ENCODE peak calls at places on chromosomes 1 and 21, in four cellular contexts. One of them, this sample, is unnamed.
A peak's percentile ranks its signal among the peaks of the same experiment; 100 is the strongest.

GRCh38 chr1:51234721-51235425 is 1.2 kb upstream of the RNF11 start:
- DNase-seq in left lung: no peak
- DNase-seq in A549: peak; percentile 31
- DNase-seq in psoas muscle: peak; percentile 84
- DNase-seq in this sample: peak; percentile 12

GRCh38 chr1:185317034-185317885 is at the start of gene IVNS1ABP:
- DNase-seq in left lung: peak; percentile 97
- DNase-seq in A549: peak; percentile 96
- DNase-seq in psoas muscle: peak; percentile 96
- DNase-seq in this sample: peak; percentile 96

GRCh38 chr21:32990666-32991065 is 35.1 kb upstream of the OLIG2 start:
- DNase-seq in left lung: no peak
- DNase-seq in A549: no peak
- DNase-seq in psoas muscle: no peak
- DNase-seq in this sample: no peak

GRCh38 chr1:118151312-118151937 is 33.6 kb downstream of the SPAG17 start:
- DNase-seq in left lung: no peak
- DNase-seq in A549: peak; percentile 35
- DNase-seq in psoas muscle: peak; percentile 57
- DNase-seq in this sample: no peak

GRCh38 chr1:51284487-51284954 is 45.8 kb downstream of the TTC39A start:
- DNase-seq in left lung: no peak
- DNase-seq in A549: peak; percentile 19
- DNase-seq in psoas muscle: no peak
- DNase-seq in this sample: no peak

GRCh38 chr1:43340559-43340958 is 2.9 kb downstream of the MPL start:
- DNase-seq in left lung: no peak
- DNase-seq in A549: no peak
- DNase-seq in psoas muscle: no peak
- DNase-seq in this sample: no peak

GRCh38 chr1:235586413-235586812 is 63.2 kb downstream of the GNG4 start:
- DNase-seq in left lung: no peak
- DNase-seq in A549: no peak
- DNase-seq in psoas muscle: no peak
- DNase-seq in this sample: no peak

GRCh38 chr1:76547916-76548315 is 319.4 kb upstream of the ST6GALNAC5 start:
- DNase-seq in left lung: no peak
- DNase-seq in A549: no peak
- DNase-seq in psoas muscle: no peak
- DNase-seq in this sample: no peak

GRCh38 chr1:169528214-169529067 is 42.7 kb upstream of the SLC19A2 start:
- DNase-seq in left lung: no peak
- DNase-seq in A549: no peak
- DNase-seq in psoas muscle: no peak
- DNase-seq in this sample: no peak

DNA sequence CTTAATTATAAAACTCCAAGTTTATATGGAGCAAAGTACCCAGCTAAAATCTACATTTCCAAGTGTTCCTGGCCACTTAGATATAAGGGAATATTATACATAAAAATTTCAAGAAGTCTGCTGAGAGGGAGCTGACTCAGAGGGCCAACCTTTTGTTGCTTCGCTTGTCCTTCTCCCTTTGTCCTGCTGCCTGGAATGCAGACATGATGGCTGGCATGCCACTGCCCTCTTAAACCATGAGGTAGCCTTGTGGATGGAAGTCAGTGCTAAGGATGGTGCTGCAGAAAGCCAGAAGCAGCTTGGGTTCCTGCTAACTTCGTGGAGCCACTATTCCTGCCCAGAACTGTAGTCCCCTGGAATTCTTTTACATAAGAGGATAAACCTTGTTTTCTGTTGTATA is 38.9 kb upstream of the SRP9 start:
- DNase-seq in left lung: no peak
- DNase-seq in A549: no peak
- DNase-seq in psoas muscle: no peak
- DNase-seq in this sample: no peak
- H3K27ac ChIP-seq in left lung: no peak overlapping the region
- H3K27ac ChIP-seq in A549: peak overlapping the region; percentile 90
- H3K27ac ChIP-seq in psoas muscle: no peak overlapping the region
- H3K27ac ChIP-seq in this sample: no peak overlapping the region

GRCh38 chr1:151371340-151371739 is 1.2 kb downstream of the SELENBP1 start:
- DNase-seq in left lung: peak; percentile 83
- DNase-seq in A549: peak; percentile 49
- DNase-seq in psoas muscle: peak; percentile 81
- DNase-seq in this sample: no peak
- H3K4me3 ChIP-seq in left lung: peak overlapping the region; percentile 52
- H3K4me3 ChIP-seq in A549: no peak overlapping the region
- H3K4me3 ChIP-seq in psoas muscle: peak overlapping the region; percentile 76
- H3K4me3 ChIP-seq in this sample: no peak overlapping the region

GRCh38 chr1:218693584-218693983 is 348.4 kb downstream of the TGFB2 start:
- DNase-seq in left lung: no peak
- DNase-seq in A549: no peak
- DNase-seq in psoas muscle: no peak
- DNase-seq in this sample: no peak

GRCh38 chr1:218699411-218699810 is 354.3 kb downstream of the TGFB2 start:
- DNase-seq in left lung: no peak
- DNase-seq in A549: no peak
- DNase-seq in psoas muscle: no peak
- DNase-seq in this sample: no peak

GRCh38 chr1:218692808-218693207 is 347.7 kb downstream of the TGFB2 start:
- DNase-seq in left lung: no peak
- DNase-seq in A549: no peak
- DNase-seq in psoas muscle: no peak
- DNase-seq in this sample: no peak

GRCh38 chr1:218698181-218698580 is 353.0 kb downstream of the TGFB2 start:
- DNase-seq in left lung: no peak
- DNase-seq in A549: no peak
- DNase-seq in psoas muscle: no peak
- DNase-seq in this sample: no peak

GRCh38 chr1:218694635-218695034 is 349.5 kb downstream of the TGFB2 start:
- DNase-seq in left lung: no peak
- DNase-seq in A549: no peak
- DNase-seq in psoas muscle: no peak
- DNase-seq in this sample: no peak
- H3K27ac ChIP-seq in left lung: no peak overlapping the region
- H3K27ac ChIP-seq in A549: peak overlapping the region; percentile 47
- H3K27ac ChIP-seq in psoas muscle: no peak overlapping the region
- H3K27ac ChIP-seq in this sample: no peak overlapping the region

GRCh38 chr1:19081218-19081893 is 124.9 kb upstream of the IFFO2 start:
- DNase-seq in left lung: no peak
- DNase-seq in A549: peak; percentile 69
- DNase-seq in psoas muscle: peak; percentile 54
- DNase-seq in this sample: no peak
- H3K4me3 ChIP-seq in left lung: no peak overlapping the region
- H3K4me3 ChIP-seq in A549: peak overlapping the region; percentile 38
- H3K4me3 ChIP-seq in psoas muscle: no peak overlapping the region
- H3K4me3 ChIP-seq in this sample: no peak overlapping the region

GRCh38 chr1:23019851-23020625 is 770 bp downstream of the KDM1A start:
- DNase-seq in left lung: peak; percentile 83
- DNase-seq in A549: peak; percentile 41
- DNase-seq in psoas muscle: peak; percentile 62
- DNase-seq in this sample: peak; percentile 14

GRCh38 chr1:23021834-23022233 is 2.6 kb downstream of the KDM1A start:
- DNase-seq in left lung: no peak
- DNase-seq in A549: no peak
- DNase-seq in psoas muscle: no peak
- DNase-seq in this sample: no peak

GRCh38 chr1:23026573-23026972 is 7.3 kb downstream of the KDM1A start:
- DNase-seq in left lung: no peak
- DNase-seq in A549: no peak
- DNase-seq in psoas muscle: no peak
- DNase-seq in this sample: no peak

GRCh38 chr1:23020731-23021130 is 1.5 kb downstream of the KDM1A start:
- DNase-seq in left lung: no peak
- DNase-seq in A549: no peak
- DNase-seq in psoas muscle: no peak
- DNase-seq in this sample: no peak

GRCh38 chr1:23023174-23023573 is 3.9 kb downstream of the KDM1A start:
- DNase-seq in left lung: no peak
- DNase-seq in A549: no peak
- DNase-seq in psoas muscle: no peak
- DNase-seq in this sample: no peak
- H3K27ac ChIP-seq in left lung: no peak overlapping the region
- H3K27ac ChIP-seq in A549: no peak overlapping the region
- H3K27ac ChIP-seq in psoas muscle: no peak overlapping the region
- H3K27ac ChIP-seq in this sample: no peak overlapping the region

GRCh38 chr1:27438621-27439061 is 46.2 kb downstream of the GPR3 start:
- DNase-seq in left lung: no peak
- DNase-seq in A549: no peak
- DNase-seq in psoas muscle: no peak
- DNase-seq in this sample: no peak

GRCh38 chr1:27430903-27431653 is 38.7 kb downstream of the GPR3 start:
- DNase-seq in left lung: no peak
- DNase-seq in A549: no peak
- DNase-seq in psoas muscle: no peak
- DNase-seq in this sample: peak; percentile 46

GRCh38 chr1:27439150-27439549 is 46.7 kb downstream of the GPR3 start:
- DNase-seq in left lung: no peak
- DNase-seq in A549: no peak
- DNase-seq in psoas muscle: no peak
- DNase-seq in this sample: no peak

GRCh38 chr1:27435566-27436203 is 43.3 kb downstream of the GPR3 start:
- DNase-seq in left lung: no peak
- DNase-seq in A549: no peak
- DNase-seq in psoas muscle: no peak
- DNase-seq in this sample: no peak

GRCh38 chr1:27436204-27437159 is 44.1 kb downstream of the GPR3 start:
- DNase-seq in left lung: no peak
- DNase-seq in A549: peak; percentile 67
- DNase-seq in psoas muscle: no peak
- DNase-seq in this sample: peak; percentile 43
- H3K4me3 ChIP-seq in left lung: no peak overlapping the region
- H3K4me3 ChIP-seq in A549: no peak overlapping the region
- H3K4me3 ChIP-seq in psoas muscle: no peak overlapping the region
- H3K4me3 ChIP-seq in this sample: peak overlapping the region; percentile 25

GRCh38 chr1:226553594-226554279 is 5.2 kb downstream of the STUM start:
- DNase-seq in left lung: no peak
- DNase-seq in A549: no peak
- DNase-seq in psoas muscle: no peak
- DNase-seq in this sample: no peak
- H3K27ac ChIP-seq in left lung: no peak overlapping the region
- H3K27ac ChIP-seq in A549: no peak overlapping the region
- H3K27ac ChIP-seq in psoas muscle: no peak overlapping the region
- H3K27ac ChIP-seq in this sample: no peak overlapping the region

GRCh38 chr1:16209847-16210407 is 2.5 kb downstream of the ARHGEF19 start:
- DNase-seq in left lung: peak; percentile 63
- DNase-seq in A549: no peak
- DNase-seq in psoas muscle: no peak
- DNase-seq in this sample: no peak

GRCh38 chr1:16207318-16208269 is 4.9 kb downstream of the ARHGEF19 start:
- DNase-seq in left lung: peak; percentile 69
- DNase-seq in A549: no peak
- DNase-seq in psoas muscle: no peak
- DNase-seq in this sample: no peak

GRCh38 chr1:16209132-16209846 is 3.2 kb downstream of the ARHGEF19 start:
- DNase-seq in left lung: no peak
- DNase-seq in A549: no peak
- DNase-seq in psoas muscle: no peak
- DNase-seq in this sample: no peak

GRCh38 chr1:16206547-16207317 is 5.7 kb downstream of the ARHGEF19 start:
- DNase-seq in left lung: peak; percentile 99
- DNase-seq in A549: peak; percentile 97
- DNase-seq in psoas muscle: peak; percentile 98
- DNase-seq in this sample: peak; percentile 95

DNA sequence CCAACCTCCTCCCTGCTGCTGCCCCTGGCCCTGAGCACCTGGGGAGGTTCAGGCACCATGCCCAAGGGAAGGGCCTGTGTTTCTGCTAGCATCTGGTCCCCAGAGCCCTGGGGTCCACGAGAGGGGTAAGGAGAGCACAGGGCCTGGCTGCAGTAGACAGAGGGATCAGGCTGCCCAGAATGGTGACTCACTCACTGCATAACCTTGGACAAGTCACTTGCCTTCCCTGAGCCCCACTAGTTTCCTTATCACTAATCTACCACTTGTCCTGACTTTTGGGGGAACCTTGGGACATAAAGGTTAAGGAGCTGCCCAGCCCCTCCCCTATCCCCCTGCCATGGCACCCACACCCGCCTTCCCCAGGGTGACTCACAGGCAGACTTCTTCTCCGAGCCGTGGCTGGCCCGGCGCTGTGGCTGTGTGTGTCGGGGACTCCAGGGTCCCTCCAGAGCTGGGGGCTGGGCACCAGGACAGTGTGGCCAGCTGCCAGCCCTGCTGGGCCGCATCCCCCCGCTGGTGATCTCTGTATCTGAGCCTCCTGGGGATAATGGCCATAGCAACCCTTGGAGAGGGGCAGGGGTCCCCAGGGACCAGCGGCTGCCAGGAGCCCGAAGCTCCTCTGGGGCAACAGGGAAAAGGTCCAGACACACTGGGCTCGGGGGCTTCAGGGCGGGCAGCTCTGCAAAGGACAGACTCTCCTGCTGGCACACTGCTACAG is 4.0 kb downstream of the ARHGEF19 start:
- DNase-seq in left lung: peak; percentile 68
- DNase-seq in A549: no peak
- DNase-seq in psoas muscle: no peak
- DNase-seq in this sample: no peak
- H3K4me3 ChIP-seq in left lung: no peak overlapping the region
- H3K4me3 ChIP-seq in A549: no peak overlapping the region
- H3K4me3 ChIP-seq in psoas muscle: no peak overlapping the region
- H3K4me3 ChIP-seq in this sample: no peak overlapping the region